ENCODE peak calls at places on chromosomes 4 and X, in four cellular contexts. L is glutamatergic neuron, O is mesothelial cell of epicardium, E is colonic mucosa. G is an unnamed sample.

GRCh38 chrX:23637187-23637586 is 30.1 kb upstream of the PRDX4 start:
- DNase-seq in L (no peak), O (no peak), E (no peak), G (peak; percentile 22)

GRCh38 chrX:69015156-69015555 is 150.1 kb downstream of the PJA1 start:
- DNase-seq in L (no peak), O (no peak), E (no peak), G (peak; percentile 3)

GRCh38 chrX:12610079-12610478 is 181.1 kb upstream of the PRPS2 start:
- DNase-seq in L (no peak), O (no peak), E (no peak), G (no peak)

GRCh38 chr4:143405197-143405730 is 68.6 kb downstream of the GAB1 start:
- DNase-seq in L (no peak), O (no peak), E (no peak), G (no peak)

GRCh38 chr4:70637239-70637920 is 8.8 kb downstream of the ENAM start:
- DNase-seq in L (no peak), O (no peak), E (no peak), G (peak; percentile 13)

GRCh38 chrX:111652719-111653118 is 28.3 kb upstream of the ALG13 start:
- DNase-seq in L (no peak), O (no peak), E (no peak), G (no peak)

GRCh38 chrX:125998432-125998831 is 167.7 kb downstream of the DCAF12L2 start:
- DNase-seq in L (no peak), O (no peak), E (no peak), G (no peak)

GRCh38 chrX:131729295-131729694 is 185.4 kb downstream of the OR13H1 start:
- DNase-seq in L (no peak), O (no peak), E (peak; percentile 89), G (peak; percentile 36)

GRCh38 chr4:188198980-188199792 is 59.9 kb downstream of the TRIML1 start:
- DNase-seq in L (no peak), O (no peak), E (no peak), G (no peak)

GRCh38 chr4:111282035-111282434 is 659.2 kb upstream of the PITX2 start:
- DNase-seq in L (no peak), O (no peak), E (no peak), G (no peak)

GRCh38 chr4:181007751-181008150 is 1235.5 kb upstream of the TENM3 start:
- DNase-seq in L (no peak), O (no peak), E (no peak), G (no peak)

GRCh38 chrX:155068165-155068564 is 2.8 kb downstream of the CMC4 start:
- DNase-seq in L (no peak), O (no peak), E (no peak), G (no peak)

GRCh38 chr4:1907848-1908525 is 36.8 kb downstream of the NSD2 start:
- DNase-seq in L (no peak), O (no peak), E (peak; percentile 46), G (no peak)

GRCh38 chr4:2443061-2443730 is 24.4 kb downstream of the CFAP99 start:
- DNase-seq in L (no peak), O (no peak), E (no peak), G (no peak)

GRCh38 chrX:7614616-7615015 is 228.4 kb upstream of the VCX start:
- DNase-seq in L (no peak), O (no peak), E (no peak), G (no peak)

GRCh38 chr4:2792711-2793577 is at the start of gene SH3BP2:
- DNase-seq in L (peak; percentile 82), O (peak; percentile 65), E (peak; percentile 90), G (peak; percentile 88)

GRCh38 chr4:48779095-48779997 is 733 bp downstream of the FRYL start:
- DNase-seq in L (peak; percentile 69), O (peak; percentile 47), E (peak; percentile 64), G (peak; percentile 71)

GRCh38 chr4:17577660-17578481 is 873 bp downstream of the LAP3 start:
- DNase-seq in L (peak; percentile 56), O (no peak), E (peak; percentile 56), G (no peak)

GRCh38 chr4:102259081-102259480 is 86.2 kb downstream of the SLC39A8 start:
- DNase-seq in L (no peak), O (no peak), E (no peak), G (no peak)

GRCh38 chrX:39633293-39633692 is 464.5 kb downstream of the BCOR start:
- DNase-seq in L (peak; percentile 49), O (no peak), E (no peak), G (no peak)

GRCh38 chrX:14886252-14886651 is 13.0 kb downstream of the MOSPD2 start:
- DNase-seq in L (no peak), O (no peak), E (no peak), G (no peak)

GRCh38 chr4:37858112-37858511 is 31.6 kb downstream of the PGM2 start:
- DNase-seq in L (no peak), O (no peak), E (no peak), G (no peak)

GRCh38 chr4:184348311-184349233 is 125.8 kb downstream of the IRF2 start:
- DNase-seq in L (no peak), O (no peak), E (peak; percentile 88), G (no peak)

GRCh38 chr4:183205682-183206081 is 106.6 kb downstream of the WWC2 start:
- DNase-seq in L (no peak), O (no peak), E (no peak), G (no peak)

GRCh38 chr4:175891863-175892262 is 79.8 kb upstream of the GPM6A start:
- DNase-seq in L (no peak), O (no peak), E (no peak), G (peak; percentile 10)
- TF ChIP-seq CTCF in L (peak; percentile 37), O (no peak), E (no peak), G (peak; percentile 28)

DNA sequence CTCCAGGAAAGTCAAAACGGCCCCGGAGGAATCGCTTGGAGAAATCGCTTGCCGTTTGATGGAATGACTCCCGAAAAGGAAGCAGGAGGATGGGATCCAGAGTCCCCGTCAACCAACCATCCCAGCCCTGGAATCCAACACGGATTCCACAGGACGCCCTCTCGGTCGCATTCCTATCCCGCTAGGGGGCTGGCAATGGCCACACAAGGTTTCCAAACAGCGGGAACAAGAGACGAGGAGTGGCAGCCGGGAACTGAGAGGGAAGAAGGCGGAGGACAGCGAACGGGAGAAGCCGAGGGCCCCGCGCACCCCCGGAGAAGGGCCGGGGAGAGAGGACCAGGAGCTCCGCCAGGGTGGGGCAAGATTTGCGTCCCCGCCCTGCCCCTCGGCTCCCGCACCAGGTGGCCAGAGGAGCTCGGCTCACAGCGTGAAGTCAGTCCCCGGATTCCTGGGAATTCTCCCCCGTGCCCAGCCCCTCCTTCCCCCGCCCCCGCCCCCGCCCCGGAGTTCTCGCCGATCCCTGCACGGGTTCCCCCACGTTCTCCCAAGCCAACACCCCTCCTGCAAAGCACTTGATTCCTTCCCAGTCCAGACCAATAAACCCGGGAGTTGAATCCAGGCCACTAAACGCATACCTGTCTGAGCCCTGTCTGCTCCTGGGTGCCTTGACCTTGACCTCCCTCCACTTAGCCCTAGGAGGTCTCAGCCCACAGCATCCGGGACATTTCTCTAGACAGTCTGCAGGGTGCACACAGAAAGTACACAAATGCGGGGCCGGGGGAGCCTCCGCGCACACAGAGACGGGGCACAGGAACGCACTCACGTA is 1.4 kb downstream of the PDZD4 start:
- DNase-seq in L (no peak), O (no peak), E (no peak), G (peak; percentile 14)
- TF ChIP-seq CTCF in L (no peak), O (no peak), E (no peak), G (no peak)

DNA sequence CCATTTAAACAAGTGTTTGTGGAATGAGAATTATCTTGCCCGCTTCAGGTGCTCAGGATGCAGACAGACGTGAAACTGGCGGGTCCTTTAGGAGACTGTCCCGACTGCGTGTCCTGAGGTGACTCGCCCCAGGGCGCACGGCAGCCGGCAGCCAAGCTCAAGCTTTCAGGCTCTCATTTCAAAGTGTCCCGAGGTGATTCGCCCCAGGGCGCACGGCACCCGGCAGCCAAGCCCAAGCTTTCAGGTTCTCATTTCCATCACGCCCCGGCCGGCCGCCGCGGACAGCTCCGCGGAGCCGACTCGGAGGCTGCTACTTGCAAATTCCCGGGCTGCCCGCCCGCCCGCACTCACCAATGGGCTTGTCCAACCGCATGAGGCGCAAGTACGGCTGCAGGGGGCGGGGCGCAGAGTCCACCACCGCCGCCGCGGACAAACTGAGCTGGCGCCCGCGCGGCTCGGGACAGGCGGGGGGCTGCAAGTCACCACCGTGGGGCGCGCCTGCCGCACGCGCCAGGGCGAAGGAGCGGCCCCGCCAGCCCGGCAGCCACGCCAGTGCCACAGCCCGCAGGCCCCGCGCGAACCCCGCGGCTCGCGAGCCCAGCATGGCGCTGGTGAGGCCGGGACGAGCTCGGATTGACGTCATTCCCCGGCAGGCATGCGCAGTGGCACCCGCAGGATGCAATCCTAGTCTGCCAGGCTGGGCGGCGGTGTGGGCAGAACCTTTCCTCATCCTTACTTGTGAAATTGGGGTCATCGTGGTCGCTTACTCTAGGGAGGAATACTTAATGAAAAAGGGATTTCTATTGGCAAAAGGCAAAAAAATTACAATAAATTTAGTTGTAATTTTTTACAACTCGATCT is at the start of gene COQ2:
- DNase-seq in L (peak; percentile 98), O (peak; percentile 87), E (peak; percentile 98), G (peak; percentile 92)
- TF ChIP-seq CTCF in L (peak; percentile 44), O (no peak), E (peak; percentile 18), G (no peak)

DNA sequence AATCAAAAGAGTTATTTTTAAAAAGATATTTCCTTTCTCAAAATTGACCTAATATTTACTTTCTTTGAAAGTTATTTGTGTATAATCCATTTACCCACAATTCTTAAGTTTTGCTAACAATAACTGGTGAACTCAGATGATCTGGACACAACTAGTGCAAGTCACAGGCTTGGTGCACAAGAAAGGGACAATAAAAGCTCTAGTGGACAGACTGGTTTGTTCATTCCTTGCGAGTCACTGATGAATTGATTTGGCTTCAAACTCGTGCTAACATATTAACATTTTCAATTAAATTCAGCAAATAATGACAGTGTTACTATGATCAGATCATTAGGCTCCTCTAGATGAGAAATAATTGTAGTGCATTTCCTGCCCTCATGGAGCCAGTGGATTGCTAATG is 169.2 kb downstream of the BMPR1B start:
- DNase-seq in L (no peak), O (no peak), E (no peak), G (no peak)
- TF ChIP-seq CTCF in L (no peak), O (no peak), E (no peak), G (no peak)

GRCh38 chr4:145936142-145937020 is 2.2 kb downstream of the ZNF827 start:
- DNase-seq in L (peak; percentile 77), O (peak; percentile 67), E (peak; percentile 75), G (peak; percentile 81)
- TF ChIP-seq CTCF in L (peak; percentile 24), O (no peak), E (no peak), G (peak; percentile 2)

GRCh38 chrX:30741545-30741944 is 88.3 kb downstream of the GK start:
- DNase-seq in L (no peak), O (no peak), E (no peak), G (no peak)

GRCh38 chrX:30734782-30735181 is 81.6 kb downstream of the GK start:
- DNase-seq in L (no peak), O (no peak), E (no peak), G (no peak)

GRCh38 chrX:30733852-30734660 is 80.8 kb downstream of the GK start:
- DNase-seq in L (no peak), O (no peak), E (no peak), G (no peak)

DNA sequence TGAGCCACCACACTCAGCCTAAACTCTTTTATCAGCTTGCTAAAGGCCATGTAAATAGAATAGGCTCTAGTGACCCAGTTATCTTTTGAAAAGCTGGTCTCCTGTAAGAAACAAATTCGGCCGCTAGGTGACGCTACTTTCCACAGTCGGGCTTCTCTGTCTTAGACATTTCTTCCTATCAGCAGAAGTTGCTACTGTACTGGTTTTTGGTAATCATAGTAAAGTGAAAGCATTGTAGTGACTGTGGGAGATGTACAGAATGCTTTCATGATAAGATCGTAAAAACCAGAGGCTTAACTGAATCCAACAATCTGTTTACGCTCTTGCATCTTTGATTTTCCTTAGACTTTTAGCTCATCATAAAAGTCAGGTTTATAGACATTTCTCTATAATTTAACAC is 82.6 kb downstream of the GK start:
- DNase-seq in L (peak; percentile 70), O (no peak), E (peak; percentile 68), G (peak; percentile 62)
- TF ChIP-seq CTCF in L (peak; percentile 77), O (peak; percentile 83), E (peak; percentile 67), G (peak; percentile 47)